ENCODE peak calls at places on chromosomes 5 and 9, in five cellular contexts. Q is skeletal muscle cell, V is NCI-H2081, F is stomach, O is substantia nigra. M is an unnamed sample.

GRCh38 chr5:10331341-10331796 is 22.1 kb upstream of the MARCHF6 start:
- DNase-seq in Q (peak), V (peak), O (peak), F (peak), M (peak)

GRCh38 chr5:80864109-80864508 is 96.1 kb upstream of the RASGRF2 start:
- DNase-seq in Q (no peak), F (no peak), V (no peak), O (no peak), M (no peak)

GRCh38 chr9:7088598-7088997 is 330.8 kb downstream of the KDM4C start:
- DNase-seq in V (no peak), Q (no peak), F (no peak), O (no peak), M (no peak)

GRCh38 chr9:29211681-29212589 is 1638.7 kb upstream of the C9orf72 start:
- DNase-seq in O (peak), F (peak), Q (no peak), V (peak), M (no peak)

GRCh38 chr5:1896602-1897376 is 14.1 kb upstream of the IRX4 start:
- DNase-seq in O (no peak), F (no peak), V (no peak), Q (no peak), M (no peak)

GRCh38 chr5:10491673-10492026 is 50.0 kb downstream of the ROPN1L start:
- DNase-seq in Q (no peak), F (no peak), V (no peak), O (no peak), M (no peak)

GRCh38 chr9:112059145-112059979 is 115.7 kb downstream of the SUSD1 start:
- DNase-seq in F (no peak), V (no peak), Q (peak), O (no peak), M (no peak)

GRCh38 chr5:123700624-123701023 is 188.6 kb downstream of the CSNK1G3 start:
- DNase-seq in O (no peak), F (no peak), V (no peak), Q (peak), M (no peak)

GRCh38 chr9:17625644-17626388 is 47.0 kb downstream of the SH3GL2 start:
- DNase-seq in O (no peak), Q (no peak), V (no peak), F (no peak), M (no peak)

GRCh38 chr5:58122157-58122556 is 337.7 kb downstream of the PLK2 start:
- DNase-seq in F (no peak), V (peak), O (no peak), Q (no peak), M (no peak)

GRCh38 chr5:133119233-133119711 is 67.5 kb downstream of the HSPA4 start:
- DNase-seq in Q (no peak), F (no peak), O (no peak), V (no peak), M (no peak)

GRCh38 chr5:54671111-54671531 is 153.6 kb downstream of the SNX18 start:
- DNase-seq in F (no peak), V (no peak), Q (peak), O (no peak), M (no peak)

GRCh38 chr5:172743112-172743959 is 27.7 kb downstream of the DUSP1 start:
- DNase-seq in V (no peak), F (no peak), O (no peak), Q (no peak), M (no peak)

GRCh38 chr9:98117984-98118639 is 910 bp downstream of the TRIM14 start:
- DNase-seq in F (peak), V (no peak), O (no peak), Q (no peak), M (no peak)

GRCh38 chr9:110257097-110257955 is 1.0 kb upstream of the TXN start:
- DNase-seq in Q (no peak), V (no peak), F (peak), O (no peak), M (no peak)

GRCh38 chr5:39648539-39649200 is 223.9 kb upstream of the DAB2 start:
- DNase-seq in V (no peak), F (no peak), Q (no peak), O (no peak), M (no peak)

GRCh38 chr5:102959055-102959454 is 160.9 kb downstream of the GIN1 start:
- DNase-seq in O (no peak), F (no peak), Q (peak), V (no peak), M (no peak)

GRCh38 chr5:1792842-1793266 is 6.8 kb downstream of the MRPL36 start:
- DNase-seq in Q (peak), V (no peak), O (no peak), F (peak), M (no peak)

GRCh38 chr9:1058826-1059225 is 8.7 kb downstream of the DMRT2 start:
- DNase-seq in V (no peak), Q (no peak), O (no peak), F (no peak), M (no peak)

GRCh38 chr9:131266301-131267229 is 9.7 kb downstream of the FAM78A start:
- DNase-seq in V (no peak), F (no peak), Q (no peak), O (no peak), M (no peak)

GRCh38 chr5:40191041-40191550 is 488.6 kb upstream of the PTGER4 start:
- DNase-seq in V (no peak), O (no peak), F (no peak), Q (no peak), M (no peak)

GRCh38 chr5:143714629-143715028 is 97.3 kb upstream of the HMHB1 start:
- DNase-seq in Q (no peak), V (no peak), F (no peak), O (no peak), M (no peak)

GRCh38 chr9:14524881-14525515 is 168.2 kb downstream of the ZDHHC21 start:
- DNase-seq in V (peak), F (no peak), O (no peak), Q (no peak), M (no peak)

GRCh38 chr9:35114921-35115341 is 731 bp downstream of the ATOSB start:
- DNase-seq in O (peak), Q (no peak), F (peak), V (no peak), M (no peak)

GRCh38 chr9:20408513-20408912 is 213.8 kb downstream of the MLLT3 start:
- DNase-seq in Q (no peak), O (no peak), V (no peak), F (no peak), M (no peak)

GRCh38 chr9:132201139-132201538 is 39.3 kb downstream of the NTNG2 start:
- DNase-seq in F (peak), O (no peak), V (peak), Q (no peak), M (no peak)

GRCh38 chr5:80781356-80781755 is 126.6 kb upstream of the DHFR start:
- DNase-seq in F (no peak), Q (no peak), O (no peak), V (no peak), M (no peak)